ENCODE peak calls at places on chromosomes 11 and 22, in eight cellular contexts. X, O, Y, C, P, Z, R and H are unnamed samples.

GRCh38 chr11:212150-213100 is 4.9 kb downstream of the RIC8A start:
- DNase-seq in X (no peak), O (peak), Y (no peak), C (no peak), P (no peak), Z (peak), R (no peak), H (no peak)

GRCh38 chr11:121426476-121427454 is 25.3 kb upstream of the SORL1 start:
- DNase-seq in X (peak), O (no peak), Y (no peak), C (peak), P (no peak), Z (peak), R (peak), H (peak)

GRCh38 chr11:81644239-81644840 is 1089.3 kb downstream of the FAM181B start:
- DNase-seq in X (peak), O (peak), Y (peak), C (no peak), P (no peak), Z (no peak), R (peak), H (no peak)

GRCh38 chr22:24086310-24086709 is 75.2 kb downstream of the CABIN1 start:
- DNase-seq in X (no peak), O (no peak), Y (no peak), C (no peak), P (no peak), Z (peak), R (no peak), H (no peak)

GRCh38 chr22:38802671-38803121 is 8.8 kb upstream of the DNAL4 start:
- DNase-seq in X (no peak), O (peak), Y (no peak), C (no peak), P (peak), Z (peak), R (no peak), H (no peak)

GRCh38 chr11:6468712-6469495 is 4.8 kb downstream of the TRIM3 start:
- DNase-seq in X (peak), O (peak), Y (peak), C (no peak), P (no peak), Z (peak), R (no peak), H (no peak)

GRCh38 chr11:14905104-14906033 is 13.3 kb upstream of the CYP2R1 start:
- DNase-seq in X (no peak), O (peak), Y (no peak), C (peak), P (no peak), Z (peak), R (peak), H (peak)

GRCh38 chr11:7544021-7544420 is 30.2 kb downstream of the PPFIBP2 start:
- DNase-seq in X (no peak), O (no peak), Y (no peak), C (no peak), P (no peak), Z (no peak), R (no peak), H (no peak)

GRCh38 chr11:107592256-107592655 is 1.3 kb downstream of the ELMOD1 start:
- DNase-seq in X (peak), O (no peak), Y (no peak), C (no peak), P (no peak), Z (no peak), R (no peak), H (no peak)

GRCh38 chr11:79235696-79236095 is 205.1 kb downstream of the TENM4 start:
- DNase-seq in X (no peak), O (no peak), Y (no peak), C (no peak), P (no peak), Z (no peak), R (no peak), H (no peak)

GRCh38 chr11:38256436-38256835 is 1658.4 kb upstream of the RAG2 start:
- DNase-seq in X (no peak), O (no peak), Y (no peak), C (no peak), P (no peak), Z (no peak), R (no peak), H (no peak)

GRCh38 chr22:21623402-21623970 is 6.3 kb downstream of the YDJC start:
- DNase-seq in X (no peak), O (no peak), Y (peak), C (no peak), P (no peak), Z (no peak), R (no peak), H (no peak)

GRCh38 chr11:118200497-118200896 is 24.1 kb upstream of the SCN2B start:
- DNase-seq in X (no peak), O (no peak), Y (no peak), C (no peak), P (no peak), Z (no peak), R (no peak), H (no peak)

GRCh38 chr11:65916391-65916790 is 2.5 kb downstream of the C11orf68 start:
- DNase-seq in X (no peak), O (no peak), Y (no peak), C (no peak), P (no peak), Z (no peak), R (no peak), H (no peak)

GRCh38 chr11:69189059-69189458 is 33.3 kb downstream of the SMIM38 start:
- DNase-seq in X (no peak), O (no peak), Y (no peak), C (no peak), P (no peak), Z (no peak), R (no peak), H (no peak)

GRCh38 chr11:72081184-72081644 is 564 bp downstream of the LRRC51 start:
- DNase-seq in X (no peak), O (no peak), Y (no peak), C (no peak), P (no peak), Z (no peak), R (no peak), H (no peak)

GRCh38 chr11:76236092-76237026 is 30.1 kb upstream of the WNT11 start:
- DNase-seq in X (peak), O (peak), Y (no peak), C (peak), P (no peak), Z (peak), R (peak), H (no peak)